ENCODE peak calls at places on chromosomes 12 and 14, in eight cellular contexts. R is H9; V is epithelial cell of prostate; J is HCT116; N is stimulated activated CD4-positive, alpha-beta T cell treated with anti-CD3 and anti-CD28 coated beads, Interleukin-12 subunit alpha, Interleukin-12 subunit beta, amount 100 ng/mL, for 48 hours; Y is left ventricle myocardium inferior; C is NCI-H1048; O is NCI-H1417. D is an unnamed sample.

GRCh38 chr14:89958966-89959365 is 3.2 kb downstream of the TDP1 start:
- DNase-seq in O (no peak), C (no peak), Y (no peak), V (no peak), N (no peak), R (no peak), J (no peak), D (no peak)

GRCh38 chr12:52761802-52762201 is 15.3 kb downstream of the KRT76 start:
- DNase-seq in O (no peak), R (no peak), J (no peak), C (no peak), Y (no peak), V (no peak), N (no peak), D (no peak)

GRCh38 chr12:43836455-43836989 is 641 bp downstream of the TMEM117 start:
- DNase-seq in O (no peak), R (no peak), Y (no peak), N (no peak), V (no peak), J (no peak), C (no peak), D (no peak)

GRCh38 chr12:56267443-56268071 is 815 bp downstream of the COQ10A start:
- DNase-seq in N (no peak), O (no peak), R (peak), Y (peak), C (no peak), V (no peak), J (no peak), D (no peak)

GRCh38 chr12:12349711-12350665 is at the start of gene MANSC1:
- DNase-seq in Y (peak), C (no peak), V (no peak), J (no peak), R (peak), N (peak), O (peak), D (no peak)

GRCh38 chr12:49872381-49872780 is 29.5 kb upstream of the BCDIN3D start:
- DNase-seq in R (peak), V (no peak), Y (no peak), O (no peak), J (no peak), C (no peak), N (no peak), D (no peak)

GRCh38 chr14:59293934-59294661 is 105.6 kb downstream of the DAAM1 start:
- DNase-seq in N (no peak), O (no peak), V (no peak), J (no peak), C (no peak), R (no peak), Y (peak), D (no peak)

GRCh38 chr12:81257952-81258551 is 180.2 kb downstream of the ACSS3 start:
- DNase-seq in Y (no peak), C (peak), J (peak), R (no peak), N (no peak), V (no peak), O (peak), D (peak)

GRCh38 chr12:27780612-27781408 is 774 bp upstream of the MANSC4 start:
- DNase-seq in C (no peak), J (no peak), R (peak), V (no peak), Y (peak), N (peak), O (peak), D (peak)

GRCh38 chr12:130603566-130603965 is 112.5 kb downstream of the RIMBP2 start:
- DNase-seq in C (no peak), V (no peak), J (no peak), O (no peak), Y (no peak), R (no peak), N (no peak), D (no peak)